ENCODE peak calls at places on chromosomes 5 and 9, in five cellular contexts. One of them, this sample, is unnamed.

GRCh38 chr9:137032893-137033292 is 1.0 kb upstream of the FUT7 start:
- DNase-seq in neural progenitor cell: no peak
- DNase-seq in pancreas: no peak
- DNase-seq in type B pancreatic cell: no peak
- DNase-seq in NB4: peak
- DNase-seq in this sample: no peak

GRCh38 chr9:3181049-3181953 is 337.4 kb upstream of the PUM3 start:
- DNase-seq in pancreas: peak
- DNase-seq in neural progenitor cell: peak
- DNase-seq in type B pancreatic cell: peak
- DNase-seq in NB4: peak
- DNase-seq in this sample: no peak

GRCh38 chr9:128258326-128258725 is 17.5 kb downstream of the GOLGA2 start:
- DNase-seq in NB4: no peak
- DNase-seq in neural progenitor cell: no peak
- DNase-seq in pancreas: no peak
- DNase-seq in type B pancreatic cell: no peak
- DNase-seq in this sample: no peak

GRCh38 chr9:20209421-20210340 is 412.6 kb downstream of the MLLT3 start:
- DNase-seq in NB4: no peak
- DNase-seq in neural progenitor cell: no peak
- DNase-seq in type B pancreatic cell: no peak
- DNase-seq in pancreas: no peak
- DNase-seq in this sample: no peak

GRCh38 chr9:26735160-26735559 is 157.4 kb downstream of the CAAP1 start:
- DNase-seq in type B pancreatic cell: no peak
- DNase-seq in NB4: no peak
- DNase-seq in pancreas: no peak
- DNase-seq in neural progenitor cell: no peak
- DNase-seq in this sample: no peak

GRCh38 chr9:20394928-20395327 is 227.4 kb downstream of the MLLT3 start:
- DNase-seq in type B pancreatic cell: no peak
- DNase-seq in neural progenitor cell: peak
- DNase-seq in NB4: no peak
- DNase-seq in pancreas: no peak
- DNase-seq in this sample: no peak

GRCh38 chr9:122051401-122052346 is 41.4 kb downstream of the TTLL11 start:
- DNase-seq in NB4: peak
- DNase-seq in pancreas: no peak
- DNase-seq in neural progenitor cell: no peak
- DNase-seq in type B pancreatic cell: no peak
- DNase-seq in this sample: no peak

GRCh38 chr9:127720031-127720864 is 4.4 kb downstream of the TTC16 start:
- DNase-seq in neural progenitor cell: no peak
- DNase-seq in pancreas: no peak
- DNase-seq in type B pancreatic cell: no peak
- DNase-seq in NB4: peak
- DNase-seq in this sample: no peak

GRCh38 chr5:127335381-127335780 is 44.8 kb downstream of the MEGF10 start:
- DNase-seq in NB4: no peak
- DNase-seq in type B pancreatic cell: no peak
- DNase-seq in neural progenitor cell: no peak
- DNase-seq in pancreas: no peak
- DNase-seq in this sample: no peak

GRCh38 chr5:84718377-84718776 is 333.7 kb upstream of the EDIL3 start:
- DNase-seq in pancreas: no peak
- DNase-seq in NB4: no peak
- DNase-seq in type B pancreatic cell: no peak
- DNase-seq in neural progenitor cell: no peak
- DNase-seq in this sample: no peak

GRCh38 chr5:32545102-32545847 is 40.1 kb upstream of the SUB1 start:
- DNase-seq in type B pancreatic cell: no peak
- DNase-seq in NB4: peak
- DNase-seq in pancreas: no peak
- DNase-seq in neural progenitor cell: no peak
- DNase-seq in this sample: no peak

GRCh38 chr5:59423021-59423420 is 470.5 kb downstream of the PDE4D start:
- DNase-seq in type B pancreatic cell: no peak
- DNase-seq in NB4: no peak
- DNase-seq in neural progenitor cell: no peak
- DNase-seq in pancreas: no peak
- DNase-seq in this sample: no peak

DNA sequence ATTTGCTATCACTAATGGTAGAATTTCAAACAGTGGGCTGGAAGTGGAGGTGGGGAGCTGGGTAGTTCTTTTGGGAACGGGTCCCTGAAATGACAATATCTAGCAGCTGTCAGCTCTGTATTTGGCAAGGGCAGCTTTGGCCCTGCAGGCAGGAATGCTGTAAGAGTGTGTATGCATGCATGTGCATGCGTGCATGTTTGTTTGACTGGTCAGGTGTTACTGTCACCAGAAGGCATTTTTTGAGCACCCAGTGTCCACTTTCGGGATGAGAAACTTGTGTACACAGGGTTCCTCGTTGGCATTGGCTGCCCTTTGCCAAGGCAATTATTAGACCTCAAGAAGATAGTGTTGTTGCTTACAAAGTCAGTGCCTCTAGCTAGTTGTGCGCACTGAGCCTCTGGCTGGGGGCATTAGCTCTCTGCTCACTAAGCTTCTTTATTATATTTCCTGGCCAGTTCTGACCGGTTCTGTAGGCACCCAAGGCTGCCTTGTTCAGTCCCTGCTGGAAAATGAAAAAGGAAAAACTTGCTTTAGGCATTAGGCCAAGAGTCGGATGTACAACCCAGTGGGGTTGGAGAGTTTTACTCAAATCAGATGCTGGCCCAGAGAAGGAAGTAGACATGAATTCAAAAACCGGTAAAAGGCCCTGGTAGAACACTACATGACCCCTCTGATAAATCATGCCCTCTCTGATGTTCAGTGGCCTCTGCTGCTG is 2.0 kb downstream of the CYFIP2 start:
- DNase-seq in pancreas: no peak
- DNase-seq in NB4: no peak
- DNase-seq in type B pancreatic cell: no peak
- DNase-seq in neural progenitor cell: no peak
- DNase-seq in this sample: no peak
- TF ChIP-seq CTCF in pancreas: no peak
- TF ChIP-seq CTCF in NB4: no peak
- TF ChIP-seq CTCF in type B pancreatic cell: peak
- TF ChIP-seq CTCF in neural progenitor cell: no peak
- TF ChIP-seq CTCF in this sample: no peak

DNA sequence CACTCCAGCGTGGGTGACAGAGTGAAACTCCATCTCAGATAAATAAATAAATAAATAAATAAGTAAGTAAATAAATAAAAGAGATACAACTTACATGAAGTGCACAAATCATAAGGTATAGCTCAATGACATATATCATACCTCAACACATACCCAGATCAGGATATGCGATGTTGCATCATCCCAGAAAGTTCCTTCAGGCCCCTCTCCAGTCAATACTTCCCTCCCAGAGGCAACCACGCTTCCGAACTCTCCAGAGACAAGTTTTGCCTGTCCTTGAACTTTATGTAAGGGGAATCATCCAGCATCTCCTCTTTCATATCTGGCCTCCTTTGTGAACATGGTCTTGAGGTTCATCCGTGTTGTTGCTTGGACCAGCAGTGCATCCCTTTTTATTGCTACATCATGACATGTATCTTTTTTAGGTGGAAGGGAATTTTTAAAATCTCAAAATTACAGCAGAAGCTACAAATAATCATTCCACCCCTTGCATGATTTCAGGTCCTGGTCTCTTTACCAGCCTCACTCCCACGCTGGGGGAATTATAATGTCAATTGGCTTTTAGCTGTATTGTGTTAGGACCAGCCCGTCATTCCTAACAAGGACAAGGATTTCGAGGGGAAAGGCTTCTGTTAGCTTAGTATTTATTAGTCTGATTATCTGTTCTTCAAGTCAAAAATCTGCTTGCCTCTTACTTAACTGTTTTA is 32.9 kb upstream of the AOPEP start:
- DNase-seq in pancreas: no peak
- DNase-seq in NB4: no peak
- DNase-seq in neural progenitor cell: no peak
- DNase-seq in type B pancreatic cell: no peak
- DNase-seq in this sample: no peak
- TF ChIP-seq CTCF in pancreas: no peak
- TF ChIP-seq CTCF in NB4: no peak
- TF ChIP-seq CTCF in neural progenitor cell: no peak
- TF ChIP-seq CTCF in type B pancreatic cell: no peak
- TF ChIP-seq CTCF in this sample: no peak

DNA sequence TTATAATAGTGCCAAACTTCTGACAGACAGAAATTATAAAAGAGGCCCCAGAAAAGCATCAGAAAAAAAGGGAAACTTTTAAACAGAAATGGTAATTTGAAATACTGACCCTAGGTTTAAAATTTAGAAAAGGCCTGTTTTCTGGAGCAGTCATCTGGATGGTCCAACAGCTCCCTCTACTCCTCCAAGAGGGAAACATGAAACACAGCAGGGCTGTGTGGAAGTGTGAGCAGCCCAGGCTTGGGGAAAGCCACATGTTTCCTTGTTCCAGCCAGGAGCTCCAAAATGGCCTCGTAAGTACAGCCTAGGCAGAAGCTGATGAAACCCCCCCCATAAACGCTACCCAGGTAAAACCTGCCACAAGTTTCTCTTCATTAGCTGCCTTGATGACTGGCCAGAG is 499.3 kb upstream of the ADAMTS16 start:
- DNase-seq in NB4: no peak
- DNase-seq in pancreas: no peak
- DNase-seq in type B pancreatic cell: no peak
- DNase-seq in neural progenitor cell: peak
- DNase-seq in this sample: no peak
- TF ChIP-seq CTCF in NB4: no peak
- TF ChIP-seq CTCF in pancreas: no peak
- TF ChIP-seq CTCF in type B pancreatic cell: peak
- TF ChIP-seq CTCF in neural progenitor cell: peak
- TF ChIP-seq CTCF in this sample: peak

GRCh38 chr5:181187500-181188213 is 17.3 kb downstream of the TRIM7 start:
- DNase-seq in type B pancreatic cell: peak
- DNase-seq in NB4: peak
- DNase-seq in neural progenitor cell: peak
- DNase-seq in pancreas: peak
- DNase-seq in this sample: no peak
- TF ChIP-seq CTCF in type B pancreatic cell: peak
- TF ChIP-seq CTCF in NB4: peak
- TF ChIP-seq CTCF in neural progenitor cell: peak
- TF ChIP-seq CTCF in pancreas: no peak
- TF ChIP-seq CTCF in this sample: peak

DNA sequence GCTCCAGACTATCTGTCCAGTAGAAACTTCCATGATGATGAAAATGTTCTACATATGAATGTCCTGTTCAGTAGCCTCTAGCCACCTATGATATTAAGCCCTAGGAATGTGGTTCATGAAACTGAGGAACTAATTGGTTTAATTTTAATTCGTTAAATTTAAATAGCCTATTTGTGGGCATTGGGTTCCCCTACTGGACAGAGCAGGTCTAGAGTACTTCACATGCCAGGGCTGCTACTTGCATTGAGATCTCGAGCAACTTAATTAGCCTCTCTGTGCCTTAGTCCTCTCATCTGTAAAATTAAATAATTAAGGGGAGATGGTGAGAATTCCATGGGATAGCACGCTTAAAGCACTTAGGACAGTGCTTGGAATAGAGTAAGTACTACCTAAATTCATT is 160.0 kb downstream of the PAPPA start:
- DNase-seq in pancreas: no peak
- DNase-seq in type B pancreatic cell: no peak
- DNase-seq in NB4: no peak
- DNase-seq in neural progenitor cell: no peak
- DNase-seq in this sample: no peak
- TF ChIP-seq CTCF in pancreas: no peak
- TF ChIP-seq CTCF in type B pancreatic cell: no peak
- TF ChIP-seq CTCF in NB4: no peak
- TF ChIP-seq CTCF in neural progenitor cell: peak
- TF ChIP-seq CTCF in this sample: peak

GRCh38 chr5:120479066-120479465 is 15.0 kb downstream of the PRR16 start:
- DNase-seq in pancreas: no peak
- DNase-seq in type B pancreatic cell: no peak
- DNase-seq in neural progenitor cell: no peak
- DNase-seq in NB4: no peak
- DNase-seq in this sample: no peak
- TF ChIP-seq CTCF in pancreas: no peak
- TF ChIP-seq CTCF in type B pancreatic cell: no peak
- TF ChIP-seq CTCF in neural progenitor cell: no peak
- TF ChIP-seq CTCF in NB4: no peak
- TF ChIP-seq CTCF in this sample: no peak

This sample was measured in chondrocyte.